ENCODE peak calls at places on chromosome 13, in ten cellular contexts. C is transverse colon; K is Ammon's horn; O is activated CD8-positive, alpha-beta memory T cell treated with anti-CD3 and anti-CD28 coated beads for 1 hour; E is central memory CD4-positive, alpha-beta T cell; N is breast epithelium; Q is memory B cell; U is RPMI8226; T is stimulated activated naive CD8-positive, alpha-beta T cell treated with anti-CD3 and anti-CD28 coated beads, Interleukin-15, amount 100 ng/mL, for 72 hours; H is NCI-H1417. M is an unnamed sample.

GRCh38 chr13:18993884-18994660 is 187.6 kb downstream of the TUBA3C start:
- DNase-seq in C (no peak), K (no peak), O (no peak), E (no peak), N (no peak), Q (no peak), U (no peak), T (no peak), H (no peak), M (peak)

GRCh38 chr13:110125613-110126272 is 181.2 kb downstream of the COL4A1 start:
- DNase-seq in C (no peak), K (no peak), O (no peak), E (no peak), N (no peak), Q (no peak), U (no peak), T (no peak), H (no peak), M (no peak)

GRCh38 chr13:98570929-98571372 is 6.0 kb downstream of the STK24 start:
- DNase-seq in C (peak), K (peak), O (no peak), E (peak), N (no peak), Q (peak), U (peak), T (no peak), H (no peak), M (peak)

GRCh38 chr13:69856331-69856730 is 251.3 kb upstream of the ATXN8OS start:
- DNase-seq in C (no peak), K (no peak), O (no peak), E (no peak), N (no peak), Q (no peak), U (no peak), T (no peak), H (no peak), M (no peak)

GRCh38 chr13:35524192-35524591 is 47.7 kb upstream of the MAB21L1 start:
- DNase-seq in C (no peak), K (no peak), O (no peak), E (no peak), N (no peak), Q (no peak), U (no peak), T (no peak), H (no peak), M (no peak)

GRCh38 chr13:52695856-52696255 is 43.2 kb downstream of the SUGT1 start:
- DNase-seq in C (no peak), K (no peak), O (no peak), E (no peak), N (no peak), Q (no peak), U (no peak), T (peak), H (no peak), M (no peak)

GRCh38 chr13:73268306-73268705 is 209.5 kb downstream of the KLF5 start:
- DNase-seq in C (peak), K (no peak), O (no peak), E (no peak), N (no peak), Q (no peak), U (peak), T (no peak), H (no peak), M (no peak)

GRCh38 chr13:109088528-109088927 is 459.1 kb downstream of the MYO16 start:
- DNase-seq in C (no peak), K (no peak), O (no peak), E (no peak), N (no peak), Q (no peak), U (no peak), T (no peak), H (no peak), M (no peak)

GRCh38 chr13:102566513-102566912 is 30.3 kb upstream of the TPP2 start:
- DNase-seq in C (no peak), K (no peak), O (no peak), E (no peak), N (no peak), Q (no peak), U (no peak), T (no peak), H (no peak), M (no peak)

GRCh38 chr13:79311456-79311855 is 94.6 kb downstream of the RBM26 start:
- DNase-seq in C (no peak), K (no peak), O (no peak), E (no peak), N (no peak), Q (no peak), U (no peak), T (no peak), H (no peak), M (no peak)

GRCh38 chr13:72820156-72820897 is 38.4 kb downstream of the PIBF1 start:
- DNase-seq in C (no peak), K (no peak), O (no peak), E (no peak), N (no peak), Q (no peak), U (no peak), T (no peak), H (no peak), M (no peak)

GRCh38 chr13:24192811-24193162 is 32.3 kb downstream of the SPATA13 start:
- DNase-seq in C (no peak), K (no peak), O (no peak), E (no peak), N (no peak), Q (no peak), U (no peak), T (no peak), H (no peak), M (no peak)

GRCh38 chr13:38045278-38046048 is 175.9 kb upstream of the TRPC4 start:
- DNase-seq in C (no peak), K (no peak), O (no peak), E (no peak), N (no peak), Q (no peak), U (no peak), T (no peak), H (peak), M (no peak)

GRCh38 chr13:21871919-21872318 is 201.0 kb downstream of the FGF9 start:
- DNase-seq in C (no peak), K (no peak), O (no peak), E (no peak), N (no peak), Q (no peak), U (no peak), T (no peak), H (no peak), M (no peak)

GRCh38 chr13:111121421-111121820 is 6.3 kb downstream of the ARHGEF7 start:
- DNase-seq in C (no peak), K (no peak), O (no peak), E (no peak), N (no peak), Q (no peak), U (no peak), T (no peak), H (no peak), M (no peak)

GRCh38 chr13:51549593-51549992 is 34.7 kb upstream of the WDFY2 start:
- DNase-seq in C (no peak), K (no peak), O (no peak), E (no peak), N (no peak), Q (no peak), U (no peak), T (no peak), H (no peak), M (no peak)

GRCh38 chr13:107275945-107276614 is 708.1 kb upstream of the ARGLU1 start:
- DNase-seq in C (no peak), K (no peak), O (no peak), E (no peak), N (no peak), Q (no peak), U (no peak), T (no peak), H (no peak), M (no peak)

GRCh38 chr13:26257049-26257448 is 3.1 kb downstream of the CDK8 start:
- DNase-seq in C (no peak), K (no peak), O (no peak), E (no peak), N (no peak), Q (no peak), U (no peak), T (no peak), H (no peak), M (no peak)